ENCODE peak calls at places on chromosomes 5 and 9, in ten cellular contexts. D is A549, U is upper lobe of left lung, J is sigmoid colon, E is stomach, P is transverse colon, M is K562, S is tibial nerve, N is SK-N-SH, C is HepG2. B is an unnamed sample.

GRCh38 chr5:88689662-88690351 is 193.2 kb downstream of the MEF2C start:
- DNase-seq in D (no peak), U (no peak), J (no peak), E (no peak), P (no peak), M (no peak), S (no peak), N (no peak), C (no peak), B (no peak)

GRCh38 chr5:111735829-111736228 is 21.2 kb downstream of the NREP start:
- DNase-seq in D (no peak), U (no peak), J (peak), E (no peak), P (peak), M (no peak), S (no peak), N (no peak), C (no peak), B (no peak)

GRCh38 chr9:91156451-91157234 is 205.1 kb downstream of the AUH start:
- DNase-seq in D (no peak), U (peak), J (no peak), E (peak), P (peak), M (no peak), S (no peak), N (no peak), C (no peak), B (no peak)

GRCh38 chr5:99398946-99399345 is 470.1 kb upstream of the CHD1 start:
- DNase-seq in D (no peak), U (no peak), J (no peak), E (no peak), P (no peak), M (no peak), S (no peak), N (no peak), C (no peak), B (no peak)

GRCh38 chr5:32964246-32964645 is 253.1 kb downstream of the NPR3 start:
- DNase-seq in D (no peak), U (no peak), J (no peak), E (no peak), P (no peak), M (no peak), S (no peak), N (no peak), C (no peak), B (no peak)

GRCh38 chr9:137083418-137084004 is 3.3 kb upstream of the MAN1B1 start:
- DNase-seq in D (peak), U (no peak), J (peak), E (peak), P (peak), M (peak), S (no peak), N (no peak), C (peak), B (no peak)

GRCh38 chr9:83339435-83339834 is 198.8 kb downstream of the FRMD3 start:
- DNase-seq in D (no peak), U (no peak), J (no peak), E (no peak), P (no peak), M (no peak), S (no peak), N (no peak), C (no peak), B (no peak)

GRCh38 chr5:123700624-123701023 is 188.6 kb downstream of the CSNK1G3 start:
- DNase-seq in D (peak), U (no peak), J (no peak), E (no peak), P (no peak), M (no peak), S (no peak), N (no peak), C (no peak), B (no peak)

GRCh38 chr9:98960409-98960808 is 16.7 kb downstream of the COL15A1 start:
- DNase-seq in D (no peak), U (no peak), J (no peak), E (no peak), P (no peak), M (no peak), S (no peak), N (no peak), C (no peak), B (no peak)

GRCh38 chr5:139565411-139566305 is 4.5 kb downstream of the UBE2D2 start:
- DNase-seq in D (no peak), U (peak), J (peak), E (no peak), P (peak), M (no peak), S (no peak), N (no peak), C (no peak), B (no peak)

GRCh38 chr5:11048760-11049159 is 287.7 kb upstream of the DAP start:
- DNase-seq in D (no peak), U (no peak), J (no peak), E (no peak), P (no peak), M (peak), S (no peak), N (no peak), C (no peak), B (no peak)

DNA sequence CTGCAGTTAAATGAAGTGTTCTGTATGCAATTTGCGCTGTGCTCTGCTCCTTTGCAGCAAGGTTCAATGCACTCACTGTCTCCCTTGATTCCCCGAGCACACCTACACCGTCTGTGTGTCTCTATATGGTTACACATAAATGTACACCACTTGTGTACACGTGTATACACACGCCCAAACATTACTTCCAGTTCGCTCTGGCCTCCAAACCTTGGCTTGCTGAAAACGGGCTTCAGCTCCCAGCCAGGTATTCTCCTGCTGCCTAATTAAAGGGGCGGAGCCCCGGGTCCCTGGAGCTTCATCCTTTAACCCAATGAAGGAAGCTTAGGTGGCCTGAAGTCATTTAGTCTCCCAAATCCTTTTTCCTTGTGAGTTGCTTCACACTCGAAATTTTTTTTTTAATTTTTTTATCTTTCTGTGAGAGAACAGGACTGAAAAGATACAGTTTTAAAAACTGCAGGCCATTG is 4.6 kb downstream of the ISL1 start:
- DNase-seq in D (no peak), U (no peak), J (no peak), E (peak), P (no peak), M (no peak), S (no peak), N (no peak), C (no peak), B (no peak)
- TF ChIP-seq EP300 in D (no peak), U (no peak), J (no peak), E (no peak), P (no peak), M (no peak), S (no peak), N (no peak), C (no peak), B (no peak)

GRCh38 chr9:132293145-132293721 is 61.6 kb downstream of the SETX start:
- DNase-seq in D (no peak), U (no peak), J (no peak), E (no peak), P (no peak), M (no peak), S (no peak), N (no peak), C (no peak), B (no peak)

GRCh38 chr9:132283165-132283564 is 71.6 kb downstream of the SETX start:
- DNase-seq in D (no peak), U (no peak), J (no peak), E (no peak), P (no peak), M (peak), S (no peak), N (no peak), C (no peak), B (no peak)

GRCh38 chr9:132288956-132289355 is 65.8 kb downstream of the SETX start:
- DNase-seq in D (no peak), U (no peak), J (no peak), E (no peak), P (no peak), M (peak), S (no peak), N (no peak), C (no peak), B (no peak)

GRCh38 chr9:132283863-132284262 is 70.9 kb downstream of the SETX start:
- DNase-seq in D (no peak), U (no peak), J (no peak), E (no peak), P (no peak), M (no peak), S (no peak), N (no peak), C (no peak), B (no peak)

DNA sequence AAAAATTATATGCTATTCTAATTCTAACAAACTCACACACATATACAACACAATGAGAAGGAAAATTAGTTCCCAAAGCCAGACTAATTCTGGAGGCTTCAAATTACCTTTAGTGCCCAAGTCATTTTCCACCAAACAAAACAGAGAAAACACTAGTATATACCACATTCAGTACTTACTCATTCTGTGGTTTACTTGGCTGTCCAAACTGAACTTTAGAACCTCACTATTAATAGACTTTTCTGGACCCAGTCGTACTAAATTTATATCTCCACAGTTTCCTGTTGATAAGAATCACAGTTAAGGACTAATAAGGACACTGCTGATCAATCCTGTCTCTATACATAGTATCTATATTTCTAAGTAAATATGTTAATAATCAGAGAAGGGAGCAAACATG is 66.4 kb downstream of the SETX start:
- DNase-seq in D (no peak), U (no peak), J (no peak), E (no peak), P (no peak), M (no peak), S (no peak), N (no peak), C (no peak), B (no peak)
- TF ChIP-seq EP300 in D (no peak), U (no peak), J (no peak), E (no peak), P (no peak), M (no peak), S (no peak), N (no peak), C (no peak), B (no peak)

DNA sequence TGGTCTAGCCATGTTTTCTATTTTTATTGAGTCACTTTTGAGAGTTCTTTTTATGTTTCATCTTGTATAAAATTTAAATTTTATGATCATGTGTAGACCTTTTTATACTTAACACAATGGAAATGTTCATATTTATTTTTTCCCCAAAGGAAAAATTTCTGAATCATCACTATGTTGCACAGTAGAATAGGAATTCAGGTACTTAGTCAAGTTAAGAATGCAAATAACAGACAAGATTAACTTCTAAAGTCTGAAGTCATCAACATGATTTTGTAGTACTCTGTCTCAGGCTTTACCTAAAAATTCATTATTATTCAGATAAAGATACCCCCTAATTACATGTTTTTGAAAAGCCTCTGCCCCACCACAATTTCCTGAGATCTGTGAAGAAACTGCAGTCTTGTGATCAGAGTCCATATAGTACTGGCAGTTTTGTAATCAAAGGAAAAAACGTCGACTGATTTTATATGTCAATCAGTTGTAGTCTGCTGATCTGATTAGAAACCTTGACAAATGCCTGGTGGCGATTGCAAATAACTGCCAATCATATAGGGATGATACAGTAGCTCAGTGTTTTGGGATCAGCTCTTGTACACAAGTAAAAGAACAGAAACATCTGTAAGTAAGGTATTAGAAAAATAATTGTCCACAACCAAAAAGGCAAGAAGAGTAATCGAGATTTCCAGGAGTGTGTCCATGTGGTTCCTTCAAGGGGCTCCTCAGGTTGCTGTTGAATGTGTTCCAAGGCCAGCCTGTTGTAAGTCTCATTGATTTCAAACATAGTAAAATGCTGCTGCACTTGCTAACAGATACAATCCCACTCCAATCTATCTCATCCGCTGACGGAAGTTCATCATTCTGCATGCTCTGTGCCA is 352.4 kb downstream of the ARRDC3 start:
- DNase-seq in D (no peak), U (no peak), J (no peak), E (no peak), P (no peak), M (no peak), S (no peak), N (no peak), C (no peak), B (no peak)
- TF ChIP-seq EP300 in D (no peak), U (no peak), J (no peak), E (no peak), P (no peak), M (no peak), S (no peak), N (no peak), C (no peak), B (no peak)

GRCh38 chr9:16039103-16039987 is 486.5 kb downstream of the CCDC171 start:
- DNase-seq in D (no peak), U (no peak), J (peak), E (no peak), P (peak), M (no peak), S (no peak), N (no peak), C (peak), B (peak)
- TF ChIP-seq EP300 in D (no peak), U (no peak), J (no peak), E (no peak), P (no peak), M (no peak), S (no peak), N (no peak), C (no peak), B (no peak)

DNA sequence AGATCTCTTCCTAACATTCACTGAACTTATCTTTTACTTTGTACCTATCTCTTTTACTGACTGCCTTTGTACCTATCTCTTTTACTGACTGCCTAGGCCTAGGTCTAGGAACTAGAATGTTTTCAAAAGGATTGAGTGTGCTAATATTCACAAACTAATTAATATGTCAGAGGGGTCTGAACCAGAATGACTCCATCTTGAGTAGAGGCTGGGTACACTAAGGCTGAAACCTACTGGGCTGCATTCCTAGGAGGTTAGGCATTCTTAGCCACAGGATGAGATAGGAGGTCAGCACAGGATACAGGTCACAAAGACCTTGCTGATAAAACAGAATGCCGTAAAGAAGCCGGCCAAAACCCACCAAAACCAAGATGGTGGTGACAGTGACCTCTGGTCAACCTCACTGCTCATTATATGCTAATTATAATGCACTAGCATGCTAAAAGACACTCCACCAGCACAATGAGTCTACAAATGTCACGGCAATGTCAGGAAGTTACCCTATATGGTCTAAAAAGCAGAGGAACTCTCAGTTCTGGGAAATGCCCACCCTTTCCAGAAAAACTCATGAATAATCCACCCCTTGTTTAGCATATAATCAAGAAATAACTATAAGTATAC is 2.5 kb upstream of the RHOBTB3 start:
- DNase-seq in D (no peak), U (no peak), J (no peak), E (no peak), P (no peak), M (peak), S (no peak), N (no peak), C (no peak), B (no peak)
- TF ChIP-seq EP300 in D (no peak), U (no peak), J (no peak), E (no peak), P (no peak), M (peak), S (no peak), N (no peak), C (no peak), B (no peak)

GRCh38 chr5:40799248-40799647 is 1.1 kb upstream of the PRKAA1 start:
- DNase-seq in D (no peak), U (no peak), J (no peak), E (no peak), P (no peak), M (peak), S (no peak), N (no peak), C (no peak), B (no peak)
- TF ChIP-seq EP300 in D (no peak), U (no peak), J (no peak), E (no peak), P (no peak), M (no peak), S (no peak), N (no peak), C (no peak), B (no peak)

DNA sequence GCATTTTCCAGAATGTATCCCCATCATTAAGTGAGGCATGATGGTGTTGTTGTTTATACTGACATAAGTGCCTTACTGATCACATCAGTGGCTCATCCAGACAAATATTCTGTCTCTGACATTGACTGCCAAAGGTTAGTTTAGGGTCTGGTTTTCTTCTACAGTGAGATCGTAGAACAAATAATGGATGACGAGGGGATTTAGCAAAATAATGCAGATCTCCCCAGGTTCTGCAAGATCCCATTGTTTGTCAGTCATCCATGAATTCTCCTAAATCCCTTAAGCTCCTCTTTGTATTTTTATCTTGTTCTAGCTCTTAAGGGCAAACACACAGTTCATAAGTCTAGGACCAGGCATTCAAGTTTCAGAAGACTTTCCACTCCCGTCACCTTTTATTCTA is 93.1 kb upstream of the DHFR start:
- DNase-seq in D (no peak), U (no peak), J (no peak), E (no peak), P (no peak), M (no peak), S (no peak), N (no peak), C (no peak), B (no peak)
- TF ChIP-seq EP300 in D (no peak), U (no peak), J (no peak), E (no peak), P (no peak), M (no peak), S (no peak), N (no peak), C (no peak), B (no peak)

GRCh38 chr5:172918421-172919371 is 40.5 kb upstream of the RPL26L1 start:
- DNase-seq in D (no peak), U (no peak), J (no peak), E (peak), P (peak), M (no peak), S (no peak), N (no peak), C (no peak), B (no peak)
- TF ChIP-seq EP300 in D (no peak), U (no peak), J (no peak), E (no peak), P (no peak), M (no peak), S (no peak), N (no peak), C (no peak), B (no peak)

GRCh38 chr9:29750062-29750461 is 2176.8 kb upstream of the C9orf72 start:
- DNase-seq in D (no peak), U (no peak), J (no peak), E (no peak), P (no peak), M (no peak), S (no peak), N (no peak), C (no peak), B (no peak)
- TF ChIP-seq EP300 in D (no peak), U (no peak), J (no peak), E (no peak), P (no peak), M (no peak), S (no peak), N (peak), C (no peak), B (no peak)

GRCh38 chr9:113581865-113582697 is 118.6 kb downstream of the RGS3 start:
- DNase-seq in D (no peak), U (peak), J (peak), E (peak), P (peak), M (no peak), S (peak), N (peak), C (no peak), B (peak)
- TF ChIP-seq EP300 in D (no peak), U (no peak), J (no peak), E (no peak), P (no peak), M (no peak), S (peak), N (no peak), C (no peak), B (no peak)